ENCODE peak calls at places on chromosomes 2 and 18, in four cellular contexts. N, A, U and K are unnamed samples.

GRCh38 chr2:100013892-100014677 is 128.3 kb downstream of the AFF3 start:
- DNase-seq in N (peak; percentile 96), A (peak; percentile 97), U (peak; percentile 99), K (peak; percentile 74)

GRCh38 chr2:70088508-70089219 is 1.4 kb downstream of the PCBP1 start:
- DNase-seq in N (peak; percentile 65), A (no peak), U (peak; percentile 6), K (no peak)

GRCh38 chr2:27663463-27664244 is at the start of the genes SLC4A1AP and SUPT7L:
- DNase-seq in N (peak; percentile 93), A (peak; percentile 94), U (peak; percentile 89), K (peak; percentile 84)

GRCh38 chr2:129716781-129717559 is 262.5 kb upstream of the RAB6C start:
- DNase-seq in N (peak; percentile 37), A (no peak), U (no peak), K (no peak)

GRCh38 chr2:128362889-128363228 is 44.2 kb upstream of the HS6ST1 start:
- DNase-seq in N (peak; percentile 99), A (peak; percentile 79), U (peak; percentile 79), K (peak; percentile 89)

GRCh38 chr2:162175720-162176119 is 23.7 kb upstream of the GCG start:
- DNase-seq in N (no peak), A (no peak), U (no peak), K (no peak)

GRCh38 chr2:28419705-28420270 is 27.1 kb downstream of the FOSL2 start:
- DNase-seq in N (no peak), A (no peak), U (peak; percentile 34), K (peak; percentile 70)

GRCh38 chr2:226410212-226410611 is 389.4 kb downstream of the IRS1 start:
- DNase-seq in N (no peak), A (no peak), U (peak; percentile 24), K (no peak)

GRCh38 chr2:36541891-36542595 is 55.9 kb downstream of the FEZ2 start:
- DNase-seq in N (no peak), A (no peak), U (no peak), K (no peak)

GRCh38 chr2:69686855-69687254 is 43.3 kb upstream of the AAK1 start:
- DNase-seq in N (no peak), A (no peak), U (no peak), K (peak; percentile 16)

GRCh38 chr2:229454934-229455631 is 184.0 kb upstream of the PID1 start:
- DNase-seq in N (no peak), A (peak; percentile 81), U (peak; percentile 81), K (no peak)

GRCh38 chr2:180677200-180677599 is 303.2 kb upstream of the UBE2E3 start:
- DNase-seq in N (no peak), A (no peak), U (no peak), K (no peak)

GRCh38 chr2:215320102-215320501 is 8.2 kb downstream of the ATIC start:
- DNase-seq in N (no peak), A (no peak), U (no peak), K (no peak)

GRCh38 chr2:75865702-75866101 is 155.0 kb upstream of the GCFC2 start:
- DNase-seq in N (no peak), A (no peak), U (no peak), K (no peak)

GRCh38 chr2:218370410-218371063 is 11.5 kb upstream of the SLC11A1 start:
- DNase-seq in N (no peak), A (peak; percentile 90), U (peak; percentile 73), K (peak; percentile 96)

GRCh38 chr2:20439193-20439475 is 7.7 kb upstream of the RHOB start:
- DNase-seq in N (no peak), A (peak; percentile 62), U (peak; percentile 49), K (no peak)

GRCh38 chr18:46148810-46149209 is 44.6 kb downstream of the HAUS1 start:
- DNase-seq in N (peak; percentile 88), A (peak; percentile 66), U (peak; percentile 59), K (peak; percentile 37)

GRCh38 chr2:227921648-227922047 is 50.2 kb downstream of the DAW1 start:
- DNase-seq in N (no peak), A (no peak), U (no peak), K (no peak)

GRCh38 chr2:152475982-152476381 is 141.0 kb downstream of the FMNL2 start:
- DNase-seq in N (no peak), A (no peak), U (no peak), K (no peak)

GRCh38 chr2:56266761-56267411 is 83.1 kb downstream of the CCDC85A start:
- DNase-seq in N (no peak), A (no peak), U (no peak), K (no peak)

GRCh38 chr18:7885763-7886295 is 318.7 kb downstream of the PTPRM start:
- DNase-seq in N (no peak), A (no peak), U (no peak), K (no peak)

GRCh38 chr2:149143734-149144133 is 105.2 kb downstream of the LYPD6B start:
- DNase-seq in N (no peak), A (no peak), U (no peak), K (no peak)

GRCh38 chr18:66640431-66640830 is 36.5 kb upstream of the CDH19 start:
- DNase-seq in N (no peak), A (peak; percentile 38), U (no peak), K (no peak)

GRCh38 chr2:126943612-126944011 is 44.9 kb downstream of the TEX51 start:
- DNase-seq in N (no peak), A (no peak), U (no peak), K (no peak)

GRCh38 chr2:8582850-8583399 is 98.9 kb upstream of the ID2 start:
- DNase-seq in N (no peak), A (no peak), U (no peak), K (no peak)

GRCh38 chr2:8583400-8584173 is 98.3 kb upstream of the ID2 start:
- DNase-seq in N (peak; percentile 99), A (peak; percentile 83), U (peak; percentile 19), K (peak; percentile 97)

GRCh38 chr2:8581048-8581561 is 100.8 kb upstream of the ID2 start:
- DNase-seq in N (no peak), A (no peak), U (no peak), K (no peak)

GRCh38 chr2:8581601-8582041 is 100.2 kb upstream of the ID2 start:
- DNase-seq in N (peak; percentile 52), A (no peak), U (no peak), K (no peak)

DNA sequence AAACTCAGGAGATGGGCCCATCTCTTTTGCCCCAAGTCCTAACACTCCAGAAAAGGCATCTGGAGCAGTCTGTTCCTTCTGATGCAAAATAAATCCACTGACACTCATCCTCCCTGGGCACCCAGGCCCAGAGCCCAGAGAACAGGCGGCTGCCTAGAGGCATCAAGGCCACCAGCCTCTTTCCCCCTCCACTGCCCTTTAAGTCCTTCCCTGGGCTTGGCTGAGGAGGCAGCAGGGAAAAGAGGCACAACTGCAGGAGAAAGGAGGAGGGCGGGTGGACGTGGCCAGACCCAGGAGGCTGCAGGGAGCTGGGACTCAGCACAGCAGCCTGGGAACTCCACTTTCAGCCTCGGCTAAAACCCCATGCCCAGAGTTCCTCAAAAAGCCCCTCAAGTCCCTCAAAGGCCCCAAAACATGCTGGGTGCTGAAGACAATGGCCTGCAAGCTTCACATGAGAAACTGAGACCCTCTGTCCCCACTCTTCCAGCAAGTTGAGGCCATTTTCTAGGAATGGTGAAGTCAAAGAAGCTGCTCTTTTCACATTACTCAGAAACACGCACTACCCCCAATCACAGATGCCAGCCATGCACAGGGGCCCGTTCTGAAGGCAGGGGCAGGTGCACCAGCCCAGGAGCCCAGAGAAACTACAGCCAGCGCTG is 99.5 kb upstream of the ID2 start:
- DNase-seq in N (no peak), A (no peak), U (no peak), K (no peak)
- H3K23ac ChIP-seq in N (no peak overlapping the region), A (no peak overlapping the region), U (no peak overlapping the region), K (no peak overlapping the region)

DNA sequence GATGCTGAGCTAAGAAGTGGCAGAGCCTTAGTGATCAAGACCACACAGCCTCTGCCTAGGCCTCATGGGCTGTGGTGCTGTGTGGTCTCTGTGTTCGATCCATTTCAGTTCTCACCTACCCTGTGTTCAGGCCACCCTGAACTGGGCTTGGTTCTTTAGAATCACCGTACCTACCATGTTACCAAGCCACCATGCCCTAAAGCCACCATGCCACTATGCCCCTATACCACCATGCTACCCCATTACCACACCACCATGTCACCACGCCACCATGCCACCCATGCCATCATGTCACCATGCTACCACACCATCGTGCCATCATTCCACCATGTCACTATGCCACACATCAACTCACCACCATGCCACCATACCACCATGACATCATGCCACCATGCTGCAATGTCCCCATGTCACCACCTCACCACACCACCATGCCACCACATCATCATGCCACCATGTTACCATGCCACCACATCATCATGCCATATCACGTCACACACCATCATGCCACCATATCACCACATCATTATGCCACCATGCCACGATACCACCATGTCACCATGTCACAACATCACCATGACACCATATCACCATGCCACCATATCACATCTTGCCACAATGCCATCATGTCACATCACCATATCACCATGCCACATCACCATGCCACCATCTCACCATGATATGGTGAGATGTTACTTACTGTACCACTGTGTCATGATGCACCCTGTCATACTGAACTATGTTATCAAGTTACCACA is 191.0 kb upstream of the ARL4C start:
- DNase-seq in N (no peak), A (no peak), U (no peak), K (no peak)
- H2AK5ac ChIP-seq in N (peak overlapping the region; percentile 93), A (peak overlapping the region; percentile 3), U (peak overlapping the region; percentile 90), K (no peak overlapping the region)

GRCh38 chr2:31922542-31923408 is 88.0 kb downstream of the MEMO1 start:
- DNase-seq in N (no peak), A (no peak), U (no peak), K (no peak)
- H3K23ac ChIP-seq in N (no peak overlapping the region), A (no peak overlapping the region), U (no peak overlapping the region), K (no peak overlapping the region)

GRCh38 chr2:117607202-117607601 is 207.3 kb upstream of the DDX18 start:
- DNase-seq in N (no peak), A (no peak), U (no peak), K (no peak)

GRCh38 chr2:117603569-117603968 is 210.9 kb upstream of the DDX18 start:
- DNase-seq in N (no peak), A (no peak), U (no peak), K (no peak)
- H2AK5ac ChIP-seq in N (no peak overlapping the region), A (no peak overlapping the region), U (no peak overlapping the region), K (no peak overlapping the region)

GRCh38 chr2:96859338-96859649 is 1.5 kb upstream of the ANKRD39 start:
- DNase-seq in N (no peak), A (peak; percentile 25), U (no peak), K (peak; percentile 21)
- H3K23ac ChIP-seq in N (peak overlapping the region; percentile 0), A (no peak overlapping the region), U (peak overlapping the region; percentile 63), K (no peak overlapping the region)